ENCODE peak calls at places on chromosomes 13 and 19, in four cellular contexts. U, Z, B and R are unnamed samples.

GRCh38 chr13:75194717-75195116 is 287.3 kb downstream of the TBC1D4 start:
- DNase-seq in U (peak; percentile 49), Z (no peak), B (no peak), R (no peak)

GRCh38 chr13:49740870-49741269 is 49.6 kb upstream of the EBPL start:
- DNase-seq in U (no peak), Z (no peak), B (no peak), R (no peak)

GRCh38 chr19:40418040-40418439 is 4.9 kb upstream of the PRX start:
- DNase-seq in U (no peak), Z (no peak), B (no peak), R (no peak)

GRCh38 chr19:14370169-14370998 is 10.9 kb upstream of the ADGRE5 start:
- DNase-seq in U (no peak), Z (peak; percentile 76), B (no peak), R (no peak)

GRCh38 chr13:96652506-96652905 is 341.8 kb downstream of the OXGR1 start:
- DNase-seq in U (no peak), Z (no peak), B (no peak), R (no peak)

GRCh38 chr13:44431150-44431549 is 57.5 kb downstream of the SERP2 start:
- DNase-seq in U (no peak), Z (no peak), B (no peak), R (no peak)

GRCh38 chr13:46672338-46673090 is 119.5 kb downstream of the LRCH1 start:
- DNase-seq in U (no peak), Z (no peak), B (no peak), R (no peak)

GRCh38 chr19:5150331-5150901 is 181.5 kb downstream of the KDM4B start:
- DNase-seq in U (no peak), Z (no peak), B (no peak), R (no peak)

GRCh38 chr19:5578094-5578846 is 10.5 kb upstream of the TINCR start:
- DNase-seq in U (peak; percentile 56), Z (peak; percentile 57), B (no peak), R (no peak)

GRCh38 chr13:113981201-113981605 is 7.3 kb upstream of the C13orf46 start:
- DNase-seq in U (no peak), Z (no peak), B (no peak), R (peak; percentile 84)

GRCh38 chr19:36244066-36244465 is 29.2 kb downstream of the ZNF146 start:
- DNase-seq in U (no peak), Z (no peak), B (no peak), R (no peak)

GRCh38 chr19:17259118-17259780 is 5.3 kb downstream of the USHBP1 start:
- DNase-seq in U (peak; percentile 36), Z (no peak), B (no peak), R (peak; percentile 30)

GRCh38 chr13:53191091-53191490 is 162.5 kb downstream of the OLFM4 start:
- DNase-seq in U (peak; percentile 47), Z (no peak), B (no peak), R (no peak)

GRCh38 chr19:17137417-17137816 is 61.8 kb downstream of the MYO9B start:
- DNase-seq in U (no peak), Z (no peak), B (no peak), R (no peak)

GRCh38 chr13:78997902-78998654 is 339.1 kb upstream of the OBI1 start:
- DNase-seq in U (no peak), Z (no peak), B (no peak), R (no peak)

GRCh38 chr13:99214232-99214631 is 13.6 kb downstream of the UBAC2 start:
- DNase-seq in U (no peak), Z (peak; percentile 61), B (no peak), R (no peak)

GRCh38 chr19:47022541-47023447 is 3.2 kb downstream of the NPAS1 start:
- DNase-seq in U (no peak), Z (no peak), B (no peak), R (no peak)

GRCh38 chr19:47020992-47021496 is 1.4 kb downstream of the NPAS1 start:
- DNase-seq in U (peak; percentile 33), Z (peak; percentile 30), B (no peak), R (no peak)

GRCh38 chr19:47023448-47023794 is 3.8 kb downstream of the NPAS1 start:
- DNase-seq in U (no peak), Z (no peak), B (no peak), R (no peak)

GRCh38 chr19:47021536-47022139 is 2.0 kb downstream of the NPAS1 start:
- DNase-seq in U (no peak), Z (no peak), B (no peak), R (no peak)

DNA sequence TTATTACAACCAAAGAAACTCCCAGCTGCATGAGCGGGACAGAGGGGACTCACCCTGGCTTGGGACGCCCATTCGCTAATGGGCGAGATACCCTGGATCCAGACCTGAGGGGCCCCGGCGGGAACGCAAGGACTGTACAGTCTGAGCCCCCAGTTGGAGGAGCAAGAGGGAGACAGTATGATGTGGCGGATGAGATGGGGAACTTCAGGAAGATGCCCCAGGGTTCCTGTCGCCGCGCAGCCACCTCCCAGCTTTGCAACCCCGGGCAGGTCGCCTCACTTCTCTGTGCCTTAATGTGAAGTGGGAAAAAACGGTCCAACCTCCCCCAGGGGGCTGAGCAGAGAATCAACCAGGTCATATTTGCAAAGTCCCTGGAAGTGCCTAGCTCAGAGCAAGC is 2.5 kb downstream of the NPAS1 start:
- DNase-seq in U (no peak), Z (no peak), B (no peak), R (no peak)
- H3K4me3 ChIP-seq in U (peak overlapping the region; percentile 39), Z (no peak overlapping the region), B (no peak overlapping the region), R (no peak overlapping the region)

GRCh38 chr19:50537769-50538230 is 24.1 kb upstream of the ASPDH start:
- DNase-seq in U (peak; percentile 90), Z (peak; percentile 84), B (peak; percentile 28), R (peak; percentile 41)
- TF ChIP-seq CTCF in U (peak; percentile 97), Z (peak; percentile 84), B (peak; percentile 92), R (peak; percentile 75)

GRCh38 chr13:21075303-21076264 is 14.2 kb upstream of the LATS2 start:
- DNase-seq in U (peak; percentile 49), Z (peak; percentile 20), B (no peak), R (peak; percentile 49)
- H3K4me3 ChIP-seq in U (peak overlapping the region; percentile 22), Z (peak overlapping the region; percentile 37), B (peak overlapping the region; percentile 54), R (peak overlapping the region; percentile 44)

DNA sequence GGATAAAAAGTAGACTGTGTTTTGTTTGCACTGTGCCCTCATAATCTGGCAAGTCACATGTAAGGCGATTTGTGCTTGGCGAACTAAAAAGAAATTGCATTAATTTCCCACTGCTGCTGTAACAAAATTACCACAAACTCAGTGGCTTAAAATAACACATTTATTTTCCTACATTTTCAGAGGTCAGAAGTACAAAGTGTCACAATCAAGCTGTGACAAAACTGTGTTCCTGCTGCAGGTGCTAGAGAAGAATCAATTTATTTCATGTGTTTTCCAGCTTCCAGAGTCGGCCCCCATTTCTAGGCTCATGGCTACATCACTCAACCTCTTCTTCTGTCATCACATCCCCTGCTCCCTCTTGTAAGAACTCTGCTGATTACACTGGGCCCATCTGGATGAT is 158.6 kb upstream of the UFM1 start:
- DNase-seq in U (no peak), Z (no peak), B (no peak), R (no peak)
- TF ChIP-seq CTCF in U (no peak), Z (no peak), B (no peak), R (no peak)

GRCh38 chr13:48264052-48264451 is 31.0 kb downstream of the ITM2B start:
- DNase-seq in U (no peak), Z (no peak), B (no peak), R (no peak)
- H3K4me3 ChIP-seq in U (no peak overlapping the region), Z (no peak overlapping the region), B (no peak overlapping the region), R (no peak overlapping the region)

DNA sequence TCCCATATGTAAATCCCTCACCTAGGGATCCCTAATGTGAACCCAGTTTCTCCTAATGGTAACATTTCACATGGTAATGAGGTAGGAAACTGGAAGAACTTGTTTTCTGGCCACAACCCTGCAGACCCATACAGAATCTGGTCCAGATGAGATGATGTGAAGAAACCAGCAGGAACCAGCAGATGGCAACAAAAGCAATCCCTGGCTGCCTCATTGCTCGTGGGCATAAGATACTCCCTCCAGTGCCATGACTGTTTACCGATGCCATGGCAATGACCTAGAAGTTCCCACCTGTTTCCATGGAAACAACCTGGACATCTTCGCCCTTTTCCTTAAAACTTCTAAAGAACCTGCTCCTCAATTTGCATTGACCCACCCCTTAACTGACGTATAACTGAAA is 1.4 kb upstream of the CD209 start:
- DNase-seq in U (peak; percentile 16), Z (peak; percentile 59), B (no peak), R (no peak)
- TF ChIP-seq CTCF in U (no peak), Z (peak; percentile 22), B (peak; percentile 21), R (no peak)

DNA sequence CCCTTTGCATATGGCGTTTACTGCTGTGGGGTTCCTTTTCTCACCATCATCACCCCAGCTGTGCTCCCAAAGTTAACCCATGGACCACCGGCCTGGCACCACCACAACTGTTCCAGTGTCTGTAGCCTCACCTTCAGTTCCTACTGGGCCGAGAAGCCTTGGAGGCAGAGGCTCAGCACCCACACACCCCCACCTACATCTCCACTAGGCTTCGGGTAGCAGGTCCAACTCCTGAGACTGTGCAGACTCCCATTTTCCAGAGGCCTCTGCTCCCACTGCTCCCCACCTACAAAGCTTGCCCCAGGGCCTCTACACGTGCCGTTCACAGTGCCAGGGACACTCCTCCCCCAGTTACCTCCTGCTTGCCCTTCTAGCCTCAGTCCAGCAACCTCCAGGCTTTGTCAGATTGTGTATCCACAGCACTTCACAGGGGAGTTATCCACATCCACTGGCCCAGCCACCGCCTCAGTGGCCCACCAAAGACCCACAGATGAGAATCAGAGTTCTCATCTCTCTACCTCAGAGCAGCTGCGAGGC is 14.1 kb downstream of the SLC27A5 start:
- DNase-seq in U (no peak), Z (no peak), B (no peak), R (no peak)
- H3K4me3 ChIP-seq in U (no peak overlapping the region), Z (peak overlapping the region; percentile 68), B (no peak overlapping the region), R (no peak overlapping the region)

DNA sequence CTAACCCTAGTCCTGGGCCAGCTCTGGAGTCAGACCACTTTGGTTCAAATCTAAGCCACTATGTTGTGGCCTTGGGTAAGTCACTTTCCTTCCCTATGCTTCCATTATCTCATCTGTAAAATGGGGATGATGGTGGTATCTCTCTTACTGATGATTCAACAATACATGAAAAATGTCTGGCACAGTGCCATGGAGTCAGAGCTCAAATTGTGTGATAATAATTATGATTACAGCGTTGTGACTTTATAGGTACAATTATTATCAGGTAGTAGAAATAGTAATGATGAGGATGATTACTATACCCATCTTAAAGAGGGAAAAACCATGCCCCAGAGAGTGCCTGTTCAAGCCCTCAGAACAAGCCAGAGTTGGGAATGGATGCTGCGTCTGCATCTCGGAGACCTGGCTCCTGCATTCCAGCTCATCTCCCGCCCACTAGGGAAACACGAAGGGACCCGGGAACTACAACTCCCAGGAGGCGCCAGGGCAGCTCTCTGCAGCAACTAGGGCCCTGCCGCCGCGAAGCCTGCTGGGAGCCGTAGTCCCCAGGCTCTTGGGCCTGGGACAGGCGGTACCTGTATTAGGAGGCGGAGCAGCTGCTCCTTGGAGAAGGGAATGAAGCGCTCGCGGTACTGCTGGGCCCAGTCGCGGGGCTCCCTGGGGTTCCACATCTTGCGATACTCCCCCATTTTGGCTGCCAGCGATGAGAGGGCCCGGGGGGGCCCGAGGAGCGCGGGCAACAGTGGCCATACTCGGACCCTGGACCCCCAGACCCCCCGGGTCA is 832 bp downstream of the TMEM143 start:
- DNase-seq in U (peak; percentile 98), Z (peak; percentile 96), B (peak; percentile 77), R (peak; percentile 96)
- TF ChIP-seq CTCF in U (no peak), Z (no peak), B (no peak), R (no peak)